ENCODE peak calls at places on chromosomes 1 and 21, in five cellular contexts. D is Caco-2, T is cardiac muscle cell, O is heart left ventricle, X is GM10248. L is an unnamed sample.

GRCh38 chr1:93552751-93553455 is 105.0 kb downstream of the FNBP1L start:
- DNase-seq in X (no peak), T (no peak), D (peak; percentile 11), O (no peak), L (no peak)

GRCh38 chr1:212512731-212513559 is 80.2 kb downstream of the NENF start:
- DNase-seq in D (no peak), T (no peak), O (no peak), X (no peak), L (no peak)

GRCh38 chr1:87149166-87150065 is 179.3 kb upstream of the LMO4 start:
- DNase-seq in X (no peak), O (no peak), T (no peak), D (no peak), L (no peak)

GRCh38 chr1:178501705-178502329 is 5.1 kb upstream of the CLEC20A start:
- DNase-seq in X (peak; percentile 85), T (peak; percentile 89), D (peak; percentile 86), O (peak; percentile 84), L (peak; percentile 78)

GRCh38 chr1:236142358-236143103 is at the start of gene GPR137B:
- DNase-seq in X (peak; percentile 89), D (peak; percentile 20), O (peak; percentile 74), T (peak; percentile 44), L (peak; percentile 63)

GRCh38 chr1:177145102-177145779 is 19.3 kb downstream of the ASTN1 start:
- DNase-seq in O (no peak), X (no peak), T (peak; percentile 72), D (no peak), L (no peak)

GRCh38 chr1:189424746-189425331 is 1052.8 kb downstream of the BRINP3 start:
- DNase-seq in X (no peak), O (no peak), T (no peak), D (no peak), L (no peak)

GRCh38 chr21:44814498-44815023 is 3.3 kb downstream of the SUMO3 start:
- DNase-seq in D (no peak), T (no peak), O (no peak), X (no peak), L (no peak)

GRCh38 chr1:19926296-19927129 is 3.1 kb upstream of the PLA2G2E start:
- DNase-seq in D (peak; percentile 33), O (no peak), X (no peak), T (no peak), L (no peak)

GRCh38 chr1:26786437-26787380 is 1.0 kb upstream of the PIGV start:
- DNase-seq in D (peak; percentile 59), O (peak; percentile 79), X (peak; percentile 65), T (peak; percentile 73), L (peak; percentile 66)

GRCh38 chr1:160354388-160354985 is 11.3 kb downstream of the NCSTN start:
- DNase-seq in D (peak; percentile 37), X (no peak), T (peak; percentile 48), O (no peak), L (no peak)

GRCh38 chr1:6599141-6599975 is 3.3 kb downstream of the KLHL21 start:
- DNase-seq in X (no peak), T (no peak), O (no peak), D (no peak), L (no peak)

GRCh38 chr1:172894345-172895049 is 156.2 kb downstream of the TNFSF18 start:
- DNase-seq in D (no peak), O (no peak), X (no peak), T (no peak), L (no peak)

GRCh38 chr1:206933333-206933945 is 11.7 kb upstream of the FCMR start:
- DNase-seq in T (peak; percentile 29), X (peak; percentile 76), D (peak; percentile 49), O (peak; percentile 72), L (peak; percentile 70)

GRCh38 chr1:48916121-48917069 is 139.7 kb upstream of the BEND5 start:
- DNase-seq in D (peak; percentile 43), O (no peak), X (no peak), T (peak; percentile 23), L (no peak)

GRCh38 chr1:36304970-36305914 is 926 bp upstream of the SH3D21 start:
- DNase-seq in T (no peak), O (no peak), X (no peak), D (no peak), L (no peak)

GRCh38 chr21:43598416-43599120 is 60.7 kb downstream of the HSF2BP start:
- DNase-seq in O (no peak), X (no peak), D (no peak), T (no peak), L (no peak)

GRCh38 chr1:232291681-232292080 is 338.3 kb downstream of the SIPA1L2 start:
- DNase-seq in O (no peak), X (no peak), D (no peak), T (no peak), L (no peak)

DNA sequence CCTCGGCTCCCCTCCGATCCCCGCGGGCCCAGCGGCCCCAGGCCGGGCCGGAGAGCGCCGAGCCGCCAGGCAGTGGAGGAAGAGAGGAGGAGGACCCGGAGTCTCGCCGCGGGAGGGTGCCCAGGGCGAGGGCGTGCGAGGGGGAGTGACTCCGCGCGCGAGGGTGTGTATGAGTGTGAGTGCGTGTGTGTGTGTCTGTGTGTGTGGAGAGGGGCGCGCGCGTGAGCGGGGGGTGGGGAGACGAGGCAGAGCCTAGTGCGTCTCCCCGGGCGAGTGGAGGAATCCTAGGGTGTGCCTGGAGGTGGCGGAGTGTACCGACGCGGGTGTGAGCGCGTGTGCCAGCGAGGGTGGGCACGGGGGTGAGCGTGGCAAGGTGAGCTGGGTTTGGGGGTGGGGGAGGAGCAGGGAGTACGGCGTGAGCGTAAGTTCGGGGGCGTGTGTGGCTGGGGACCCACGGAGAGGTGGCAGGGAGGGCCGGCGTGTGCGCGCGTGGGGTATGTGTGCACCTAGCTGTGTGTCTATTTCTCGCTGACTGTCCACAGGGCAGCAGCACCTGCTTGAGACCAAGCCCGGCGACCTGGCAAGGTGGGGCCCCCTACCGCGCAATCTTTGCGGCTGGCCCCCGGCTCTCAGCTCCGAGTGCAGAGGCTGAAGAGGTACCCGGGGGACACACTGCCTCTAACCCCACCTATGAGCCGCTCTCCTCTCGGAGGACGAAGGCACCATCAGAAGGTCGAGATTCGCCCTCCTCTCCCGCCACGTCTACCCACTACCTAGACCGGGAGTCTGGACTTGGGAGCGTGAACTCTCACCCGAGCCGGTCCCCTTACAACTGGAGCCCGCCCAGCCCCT is 784 bp upstream of the KCND3 start:
- DNase-seq in D (peak; percentile 29), X (no peak), O (peak; percentile 64), T (no peak), L (peak; percentile 11)
- TF ChIP-seq CTCF in D (peak; percentile 6), X (no peak), O (no peak), T (no peak), L (no peak)

GRCh38 chr1:161864577-161864976 is 98.5 kb downstream of the ATF6 start:
- DNase-seq in X (no peak), O (no peak), T (peak; percentile 8), D (peak; percentile 15), L (peak; percentile 4)
- TF ChIP-seq CTCF in X (no peak), O (peak; percentile 28), T (peak; percentile 44), D (peak; percentile 60), L (no peak)

GRCh38 chr1:4494558-4494957 is 159.9 kb upstream of the AJAP1 start:
- DNase-seq in O (no peak), X (no peak), D (no peak), T (no peak), L (no peak)
- TF ChIP-seq CTCF in O (peak; percentile 28), X (no peak), D (peak; percentile 10), T (no peak), L (no peak)

DNA sequence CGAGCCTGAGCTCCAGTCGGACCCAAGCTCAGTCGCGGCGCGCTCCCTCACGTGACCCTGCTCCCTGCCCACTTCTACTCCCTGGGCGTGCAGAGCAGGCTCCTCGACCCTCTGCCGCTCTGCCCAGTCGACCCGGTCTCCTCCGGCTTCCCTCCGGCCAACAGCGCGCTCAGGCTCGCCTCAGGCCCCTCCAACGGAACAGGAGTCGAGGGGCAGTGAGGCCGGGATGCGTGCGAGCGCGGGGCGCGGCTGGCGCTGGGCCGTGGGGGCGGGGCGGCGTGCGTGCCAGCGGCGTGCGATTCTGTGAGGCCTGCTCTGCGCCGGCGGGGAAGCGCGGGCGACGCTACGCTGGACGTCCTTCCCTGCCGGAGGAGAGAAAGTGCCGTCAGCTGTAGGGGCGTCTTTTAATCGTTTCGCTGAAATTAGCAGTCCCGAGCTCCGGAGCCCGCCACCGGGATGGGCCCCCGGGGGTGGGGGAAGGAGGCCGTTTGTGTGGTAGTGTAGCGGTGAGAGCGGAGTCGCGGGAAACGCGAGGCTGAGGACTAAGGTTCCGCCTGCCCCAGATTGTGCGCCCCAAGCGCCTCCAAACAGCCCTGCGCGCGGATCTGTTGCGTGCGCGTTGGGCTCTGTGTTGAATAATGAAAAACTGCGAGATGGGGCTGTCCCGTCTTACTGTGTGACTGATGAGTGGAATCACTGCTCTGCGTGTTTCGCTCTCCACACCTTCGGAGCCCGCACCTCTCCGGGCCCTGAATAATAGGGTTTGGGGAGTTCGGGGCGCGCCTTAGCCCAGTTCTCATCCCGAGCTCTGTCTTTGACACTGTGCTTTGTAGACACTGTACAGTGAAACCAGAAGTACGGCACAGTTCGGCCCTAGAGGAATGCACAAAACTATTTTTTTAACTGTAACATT is at the start of gene ACBD6:
- DNase-seq in X (peak; percentile 89), T (peak; percentile 87), D (peak; percentile 91), O (peak; percentile 91), L (peak; percentile 90)
- TF ChIP-seq CTCF in X (no peak), T (peak; percentile 21), D (peak; percentile 17), O (no peak), L (no peak)